ENCODE peak calls at places on chromosomes 4 and X, in six cellular contexts. R is lower leg skin, J is HepG2, Z is gastrocnemius medialis, G is heart left ventricle, S is A549. L is an unnamed sample.

GRCh38 chrX:24396236-24396929 is 35.9 kb downstream of the SUPT20HL1 start:
- DNase-seq in J (no peak), S (no peak), Z (no peak), R (no peak), G (no peak), L (no peak)

GRCh38 chr4:25174674-25175073 is 14.4 kb upstream of the SEPSECS start:
- DNase-seq in R (no peak), J (no peak), G (no peak), Z (no peak), S (no peak), L (no peak)

GRCh38 chr4:48022192-48022799 is 5.7 kb downstream of the NIPAL1 start:
- DNase-seq in G (no peak), Z (no peak), J (no peak), R (no peak), S (no peak), L (no peak)

GRCh38 chr4:165288639-165289428 is 38.6 kb upstream of the MSMO1 start:
- DNase-seq in R (no peak), S (no peak), J (peak), G (no peak), Z (no peak), L (no peak)

GRCh38 chrX:68365356-68365755 is 67.9 kb downstream of the OPHN1 start:
- DNase-seq in R (no peak), S (no peak), Z (no peak), G (no peak), J (no peak), L (no peak)

GRCh38 chr4:52911684-52912294 is 49.7 kb downstream of the RASL11B start:
- DNase-seq in S (peak), G (peak), Z (peak), R (peak), J (peak), L (peak)

GRCh38 chr4:28774344-28774743 is 1913.7 kb downstream of the STIM2 start:
- DNase-seq in Z (no peak), S (no peak), J (no peak), R (no peak), G (no peak), L (no peak)

GRCh38 chr4:87359258-87359657 is 31.7 kb downstream of the HSD17B11 start:
- DNase-seq in Z (no peak), R (no peak), S (no peak), J (no peak), G (no peak), L (no peak)

GRCh38 chr4:80751200-80751599 is 279.3 kb upstream of the BMP3 start:
- DNase-seq in J (no peak), G (no peak), Z (no peak), R (no peak), S (no peak), L (no peak)

GRCh38 chr4:120843840-120844527 is 78.5 kb downstream of the PRDM5 start:
- DNase-seq in S (no peak), G (no peak), R (no peak), J (no peak), Z (no peak), L (no peak)

GRCh38 chr4:18935956-18936355 is 914.4 kb upstream of the LCORL start:
- DNase-seq in G (no peak), S (no peak), Z (no peak), J (no peak), R (no peak), L (no peak)

GRCh38 chrX:13059676-13060499 is 15.5 kb upstream of the FAM9C start:
- DNase-seq in G (no peak), S (peak), R (no peak), J (no peak), Z (no peak), L (no peak)

GRCh38 chr4:163330828-163331628 is 1.4 kb downstream of the NPY1R start:
- DNase-seq in G (no peak), Z (no peak), R (no peak), J (no peak), S (no peak), L (no peak)

GRCh38 chrX:84223261-84223660 is 35.3 kb upstream of the RPS6KA6 start:
- DNase-seq in R (no peak), S (no peak), G (no peak), J (no peak), Z (no peak), L (no peak)

GRCh38 chrX:150548684-150549083 is 19.7 kb upstream of the MTM1 start:
- DNase-seq in Z (no peak), J (no peak), S (no peak), R (no peak), G (no peak), L (no peak)

GRCh38 chr4:174631901-174632758 is 109.8 kb upstream of the HPGD start:
- DNase-seq in S (peak), J (peak), Z (no peak), R (no peak), G (no peak), L (no peak)

GRCh38 chr4:177853198-177853597 is 411.0 kb upstream of the AGA start:
- DNase-seq in S (no peak), J (no peak), G (no peak), Z (no peak), R (no peak), L (no peak)

GRCh38 chr4:40193018-40193571 is 3.7 kb upstream of the RHOH start:
- DNase-seq in S (no peak), R (no peak), Z (no peak), J (peak), G (no peak), L (no peak)

GRCh38 chrX:111409326-111409725 is 2.7 kb downstream of the DCX start:
- DNase-seq in Z (no peak), J (no peak), G (no peak), R (no peak), S (no peak), L (no peak)

GRCh38 chr4:105765690-105766407 is 57.3 kb downstream of the GSTCD start:
- DNase-seq in R (no peak), G (no peak), S (peak), Z (peak), J (peak), L (no peak)

GRCh38 chrX:103220511-103221406 is 5.9 kb downstream of the BEX4 start:
- DNase-seq in J (no peak), G (no peak), S (no peak), Z (no peak), R (no peak), L (no peak)

GRCh38 chr4:155353923-155354540 is 22.7 kb downstream of the MAP9 start:
- DNase-seq in Z (peak), S (peak), J (peak), G (peak), R (peak), L (no peak)

GRCh38 chr4:7546809-7547367 is 112.2 kb upstream of the PSAPL1 start:
- DNase-seq in S (no peak), G (no peak), R (no peak), Z (no peak), J (no peak), L (no peak)

GRCh38 chr4:40916880-40917279 is 167.1 kb downstream of the NSUN7 start:
- DNase-seq in R (no peak), Z (peak), G (peak), J (peak), S (peak), L (no peak)

GRCh38 chr4:16225681-16225995 is 633 bp downstream of the TAPT1 start:
- DNase-seq in S (no peak), J (no peak), G (no peak), Z (no peak), R (no peak), L (no peak)

GRCh38 chr4:6907658-6908191 is 1.9 kb upstream of the TBC1D14 start:
- DNase-seq in G (no peak), R (no peak), Z (no peak), J (no peak), S (peak), L (no peak)

GRCh38 chr4:148061139-148061476 is 329.2 kb downstream of the ARHGAP10 start:
- DNase-seq in R (no peak), S (no peak), J (no peak), G (no peak), Z (no peak), L (no peak)

GRCh38 chr4:122364700-122365404 is 14.0 kb upstream of the ADAD1 start:
- DNase-seq in R (no peak), G (no peak), Z (no peak), J (peak), S (no peak), L (no peak)

GRCh38 chr4:112277705-112278448 is 7.8 kb downstream of the TIFA start:
- DNase-seq in R (no peak), Z (no peak), S (no peak), G (no peak), J (no peak), L (no peak)

GRCh38 chrX:71302461-71303213 is 1.1 kb downstream of the ITGB1BP2 start:
- DNase-seq in G (no peak), J (no peak), Z (no peak), S (no peak), R (no peak), L (no peak)

GRCh38 chr4:37473807-37474206 is 212.4 kb downstream of the RELL1 start:
- DNase-seq in S (no peak), Z (no peak), R (no peak), G (no peak), J (no peak), L (no peak)
- TF ChIP-seq POLR2A in S (no peak), Z (no peak), R (no peak), G (no peak), J (no peak), L (no peak)

DNA sequence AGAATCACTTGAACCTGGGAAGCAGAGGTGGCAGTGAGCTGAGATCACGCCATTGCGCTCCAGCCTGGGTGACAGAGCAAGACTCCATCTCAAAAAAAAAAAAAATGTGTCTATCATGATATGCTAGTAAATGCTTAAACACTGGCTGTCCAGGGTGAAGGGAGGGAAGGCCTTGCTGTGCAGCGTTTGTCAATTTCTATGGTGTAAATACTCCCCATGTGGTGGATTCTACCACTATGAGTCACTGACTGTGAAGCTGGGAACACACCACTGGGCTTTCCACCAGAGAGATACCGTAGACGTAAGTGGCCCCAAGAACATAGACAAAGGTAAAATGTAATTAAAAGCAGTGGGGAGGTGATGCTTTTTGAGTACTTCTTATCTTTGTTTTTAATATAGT is 51.3 kb upstream of the LEF1 start:
- DNase-seq in Z (no peak), R (no peak), G (no peak), S (no peak), J (no peak), L (no peak)
- TF ChIP-seq POLR2A in Z (no peak), R (no peak), G (no peak), S (no peak), J (no peak), L (no peak)

DNA sequence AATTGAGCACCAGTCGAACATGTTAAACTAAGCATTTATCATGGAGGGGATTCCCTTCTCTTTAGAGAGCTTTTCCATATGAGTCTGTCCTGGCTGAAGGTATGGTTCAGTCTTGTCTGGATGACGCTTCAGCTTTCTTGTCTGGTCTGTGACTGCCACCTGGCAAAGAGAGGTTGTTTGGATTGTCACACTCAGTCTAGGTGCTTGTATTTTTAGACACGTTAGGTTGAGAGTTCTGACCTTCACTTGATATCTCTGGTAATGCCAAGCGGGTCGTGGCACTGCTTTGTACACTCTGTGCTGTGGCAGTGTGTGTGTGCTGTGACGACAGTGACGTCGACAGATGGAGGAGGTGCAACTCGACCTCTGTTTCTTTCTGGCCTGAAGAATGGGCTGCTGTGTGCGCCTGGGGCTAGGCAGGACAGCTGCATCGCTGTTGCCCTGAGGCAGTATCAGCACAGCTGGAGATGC is 12.6 kb downstream of the NOCT start:
- DNase-seq in S (no peak), G (peak), Z (peak), J (no peak), R (no peak), L (no peak)
- TF ChIP-seq POLR2A in S (no peak), G (no peak), Z (peak), J (no peak), R (no peak), L (no peak)

GRCh38 chr4:97778174-97778573 is 365.1 kb downstream of the STPG2 start:
- DNase-seq in G (no peak), Z (no peak), S (no peak), J (no peak), R (no peak), L (no peak)
- TF ChIP-seq POLR2A in G (no peak), Z (no peak), S (no peak), J (no peak), R (no peak), L (no peak)

GRCh38 chrX:153778684-153779101 is 2.1 kb upstream of the SRPK3 start:
- DNase-seq in S (no peak), Z (peak), J (no peak), G (no peak), R (no peak), L (no peak)
- TF ChIP-seq POLR2A in S (no peak), Z (no peak), J (no peak), G (no peak), R (no peak), L (no peak)

DNA sequence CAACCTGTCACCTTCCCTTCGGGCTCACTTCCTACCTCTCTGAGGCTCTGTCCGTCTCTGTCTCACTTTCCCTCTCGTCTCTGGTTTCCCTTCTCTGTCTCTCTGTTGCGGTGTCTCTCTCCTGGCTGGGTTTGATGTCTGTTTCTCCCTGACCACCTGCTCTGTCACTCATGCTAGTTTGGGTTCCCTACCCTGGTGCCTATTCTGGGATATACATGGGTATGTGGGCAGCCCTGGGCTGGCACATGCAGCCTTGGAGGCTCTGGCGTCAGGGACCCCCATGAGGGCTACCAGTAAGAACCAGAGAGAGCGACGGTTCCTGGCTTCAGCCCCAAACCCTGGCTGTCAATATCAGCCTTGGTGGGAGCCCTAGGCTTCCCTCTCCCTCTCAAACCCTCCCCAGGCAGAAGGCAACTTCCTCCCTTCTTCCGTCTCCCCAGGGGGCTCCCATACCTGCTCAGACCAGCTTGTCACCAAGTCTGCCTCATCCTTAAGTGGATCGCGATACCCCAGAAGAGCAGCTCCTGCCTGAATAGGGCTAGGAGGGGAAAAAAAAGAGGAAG is 314 bp downstream of the DNASE1L1 start:
- DNase-seq in R (no peak), J (no peak), Z (peak), G (no peak), S (no peak), L (no peak)
- TF ChIP-seq POLR2A in R (no peak), J (no peak), Z (peak), G (no peak), S (no peak), L (no peak)

GRCh38 chrX:120561634-120562568 is 1.1 kb upstream of the CUL4B start:
- DNase-seq in G (no peak), Z (no peak), R (no peak), J (no peak), S (no peak), L (no peak)
- TF ChIP-seq POLR2A in G (no peak), Z (no peak), R (no peak), J (no peak), S (no peak), L (no peak)

GRCh38 chrX:153226344-153227190 is 47.5 kb downstream of the MAGEA1 start:
- DNase-seq in G (no peak), J (no peak), R (no peak), Z (no peak), S (no peak), L (no peak)
- TF ChIP-seq POLR2A in G (no peak), J (no peak), R (no peak), Z (no peak), S (no peak), L (no peak)

DNA sequence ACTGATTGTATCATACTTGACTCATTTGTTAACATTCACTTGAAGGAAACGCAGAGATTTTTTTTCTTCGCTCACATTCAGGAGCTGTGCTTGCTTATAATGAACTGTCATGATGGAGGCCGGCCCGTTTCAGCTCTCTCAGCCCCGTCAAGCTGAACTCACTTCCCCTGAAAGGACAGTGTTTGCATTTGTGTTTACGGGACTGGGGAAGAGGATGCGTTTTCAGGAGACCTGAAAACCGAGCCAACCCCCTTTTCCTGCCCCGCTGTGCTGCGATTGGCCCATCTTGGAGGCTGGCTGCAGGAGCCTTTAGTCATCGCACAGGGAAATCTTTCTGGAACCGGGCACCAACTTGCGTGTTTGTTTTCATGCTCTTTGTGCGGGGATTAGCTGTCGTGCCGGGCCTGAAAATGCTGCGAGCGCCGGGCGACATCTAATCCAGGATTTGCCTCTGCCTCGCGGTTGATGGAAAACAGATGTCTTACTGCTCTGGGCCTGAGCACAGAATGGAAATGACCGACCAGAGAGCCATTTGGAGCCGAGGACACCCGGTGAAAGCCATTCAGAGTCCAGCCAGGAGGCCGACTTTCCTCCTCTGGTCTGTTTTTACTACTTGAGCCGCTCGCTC is 18.0 kb downstream of the TRIM2 start:
- DNase-seq in J (no peak), S (no peak), G (peak), Z (peak), R (peak), L (peak)
- TF ChIP-seq POLR2A in J (no peak), S (no peak), G (no peak), Z (peak), R (no peak), L (no peak)

DNA sequence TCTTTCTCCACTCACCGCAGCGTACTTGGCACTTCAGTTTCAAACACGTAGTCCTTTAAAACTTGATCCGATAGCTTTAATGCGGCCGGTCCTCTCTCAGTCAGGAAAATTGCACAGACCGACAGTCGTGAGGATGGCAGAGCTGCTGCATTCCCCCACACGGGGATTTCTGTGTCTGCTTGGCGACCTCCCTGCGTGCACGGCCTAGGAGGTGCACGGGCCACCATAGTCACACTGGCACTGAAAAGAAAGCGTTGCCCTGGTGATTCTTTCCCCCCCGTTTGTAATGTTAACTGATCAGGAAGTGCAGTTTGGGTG is 10.3 kb downstream of the AKAP17A start:
- DNase-seq in S (no peak), Z (no peak), R (no peak), G (no peak), J (no peak), L (no peak)
- TF ChIP-seq POLR2A in S (no peak), Z (no peak), R (no peak), G (no peak), J (no peak), L (no peak)